ENCODE peak calls at places on chromosomes 2 and 18, in five cellular contexts. One of them, this sample, is unnamed.

GRCh38 chr2:149330127-149331022 is at the start of gene LYPD6:
- DNase-seq in posterior cingulate gyrus: peak
- DNase-seq in psoas muscle: peak
- DNase-seq in AG09319: peak
- DNase-seq in activated CD8-positive, alpha-beta memory T cell treated with anti-CD3 and anti-CD28 coated beads, Interleukin-2, amount 50 U/mL, for 4 hours: no peak
- DNase-seq in this sample: peak

GRCh38 chr2:231222318-231223000 is 24.0 kb downstream of the ARMC9 start:
- DNase-seq in posterior cingulate gyrus: no peak
- DNase-seq in psoas muscle: no peak
- DNase-seq in AG09319: peak
- DNase-seq in activated CD8-positive, alpha-beta memory T cell treated with anti-CD3 and anti-CD28 coated beads, Interleukin-2, amount 50 U/mL, for 4 hours: no peak
- DNase-seq in this sample: no peak

GRCh38 chr18:39305756-39306155 is 1740.2 kb upstream of the CELF4 start:
- DNase-seq in posterior cingulate gyrus: no peak
- DNase-seq in psoas muscle: no peak
- DNase-seq in AG09319: no peak
- DNase-seq in activated CD8-positive, alpha-beta memory T cell treated with anti-CD3 and anti-CD28 coated beads, Interleukin-2, amount 50 U/mL, for 4 hours: no peak
- DNase-seq in this sample: no peak

GRCh38 chr18:9184998-9185613 is 48.5 kb downstream of the ANKRD12 start:
- DNase-seq in posterior cingulate gyrus: no peak
- DNase-seq in psoas muscle: no peak
- DNase-seq in AG09319: no peak
- DNase-seq in activated CD8-positive, alpha-beta memory T cell treated with anti-CD3 and anti-CD28 coated beads, Interleukin-2, amount 50 U/mL, for 4 hours: no peak
- DNase-seq in this sample: no peak

GRCh38 chr2:71927757-71928715 is 219.6 kb downstream of the CYP26B1 start:
- DNase-seq in posterior cingulate gyrus: no peak
- DNase-seq in psoas muscle: no peak
- DNase-seq in AG09319: no peak
- DNase-seq in activated CD8-positive, alpha-beta memory T cell treated with anti-CD3 and anti-CD28 coated beads, Interleukin-2, amount 50 U/mL, for 4 hours: no peak
- DNase-seq in this sample: no peak

GRCh38 chr2:102229141-102229764 is 42.4 kb downstream of the IL1RL2 start:
- DNase-seq in posterior cingulate gyrus: no peak
- DNase-seq in psoas muscle: no peak
- DNase-seq in AG09319: no peak
- DNase-seq in activated CD8-positive, alpha-beta memory T cell treated with anti-CD3 and anti-CD28 coated beads, Interleukin-2, amount 50 U/mL, for 4 hours: no peak
- DNase-seq in this sample: no peak

GRCh38 chr2:10079931-10080535 is at the start of gene CYS1:
- DNase-seq in posterior cingulate gyrus: no peak
- DNase-seq in psoas muscle: no peak
- DNase-seq in AG09319: no peak
- DNase-seq in activated CD8-positive, alpha-beta memory T cell treated with anti-CD3 and anti-CD28 coated beads, Interleukin-2, amount 50 U/mL, for 4 hours: no peak
- DNase-seq in this sample: peak

GRCh38 chr18:48600746-48601090 is 61.9 kb downstream of the CTIF start:
- DNase-seq in posterior cingulate gyrus: no peak
- DNase-seq in psoas muscle: no peak
- DNase-seq in AG09319: no peak
- DNase-seq in activated CD8-positive, alpha-beta memory T cell treated with anti-CD3 and anti-CD28 coated beads, Interleukin-2, amount 50 U/mL, for 4 hours: no peak
- DNase-seq in this sample: no peak

GRCh38 chr18:23342506-23342905 is 110.6 kb upstream of the RIOK3 start:
- DNase-seq in posterior cingulate gyrus: no peak
- DNase-seq in psoas muscle: no peak
- DNase-seq in AG09319: no peak
- DNase-seq in activated CD8-positive, alpha-beta memory T cell treated with anti-CD3 and anti-CD28 coated beads, Interleukin-2, amount 50 U/mL, for 4 hours: no peak
- DNase-seq in this sample: no peak

GRCh38 chr18:53943463-53943862 is 281.0 kb downstream of the MBD2 start:
- DNase-seq in posterior cingulate gyrus: no peak
- DNase-seq in psoas muscle: no peak
- DNase-seq in AG09319: no peak
- DNase-seq in activated CD8-positive, alpha-beta memory T cell treated with anti-CD3 and anti-CD28 coated beads, Interleukin-2, amount 50 U/mL, for 4 hours: no peak
- DNase-seq in this sample: no peak

GRCh38 chr18:76457475-76457874 is 37.6 kb downstream of the ZNF516 start:
- DNase-seq in posterior cingulate gyrus: no peak
- DNase-seq in psoas muscle: no peak
- DNase-seq in AG09319: no peak
- DNase-seq in activated CD8-positive, alpha-beta memory T cell treated with anti-CD3 and anti-CD28 coated beads, Interleukin-2, amount 50 U/mL, for 4 hours: no peak
- DNase-seq in this sample: no peak

GRCh38 chr2:75021672-75022071 is 63.2 kb downstream of the POLE4 start:
- DNase-seq in posterior cingulate gyrus: no peak
- DNase-seq in psoas muscle: no peak
- DNase-seq in AG09319: peak
- DNase-seq in activated CD8-positive, alpha-beta memory T cell treated with anti-CD3 and anti-CD28 coated beads, Interleukin-2, amount 50 U/mL, for 4 hours: no peak
- DNase-seq in this sample: peak

GRCh38 chr18:42730272-42730671 is 385.2 kb downstream of the RIT2 start:
- DNase-seq in posterior cingulate gyrus: no peak
- DNase-seq in psoas muscle: no peak
- DNase-seq in AG09319: no peak
- DNase-seq in activated CD8-positive, alpha-beta memory T cell treated with anti-CD3 and anti-CD28 coated beads, Interleukin-2, amount 50 U/mL, for 4 hours: no peak
- DNase-seq in this sample: peak

GRCh38 chr2:10911291-10912075 is at the start of gene KCNF1:
- DNase-seq in posterior cingulate gyrus: no peak
- DNase-seq in psoas muscle: no peak
- DNase-seq in AG09319: no peak
- DNase-seq in activated CD8-positive, alpha-beta memory T cell treated with anti-CD3 and anti-CD28 coated beads, Interleukin-2, amount 50 U/mL, for 4 hours: no peak
- DNase-seq in this sample: peak

GRCh38 chr2:18369750-18370149 is 190.7 kb downstream of the RDH14 start:
- DNase-seq in posterior cingulate gyrus: no peak
- DNase-seq in psoas muscle: no peak
- DNase-seq in AG09319: no peak
- DNase-seq in activated CD8-positive, alpha-beta memory T cell treated with anti-CD3 and anti-CD28 coated beads, Interleukin-2, amount 50 U/mL, for 4 hours: no peak
- DNase-seq in this sample: no peak

GRCh38 chr2:31213883-31214637 is 3.3 kb downstream of the CAPN14 start:
- DNase-seq in posterior cingulate gyrus: no peak
- DNase-seq in psoas muscle: no peak
- DNase-seq in AG09319: no peak
- DNase-seq in activated CD8-positive, alpha-beta memory T cell treated with anti-CD3 and anti-CD28 coated beads, Interleukin-2, amount 50 U/mL, for 4 hours: no peak
- DNase-seq in this sample: no peak